ENCODE peak calls at places on chromosomes 2 and 18, in six cellular contexts. U, J, Y, I, S and H are unnamed samples.

GRCh38 chr2:66014450-66014849 is 420.5 kb upstream of the MEIS1 start:
- DNase-seq in U (no peak), S (no peak), Y (no peak), I (no peak), J (no peak), H (no peak)

GRCh38 chr18:3319399-3319798 is 57.5 kb downstream of the MYL12B start:
- DNase-seq in Y (no peak), S (no peak), J (no peak), U (no peak), I (no peak), H (no peak)

GRCh38 chr2:21500546-21500945 is 376.8 kb downstream of the TDRD15 start:
- DNase-seq in U (no peak), J (no peak), S (no peak), Y (no peak), I (no peak), H (no peak)

GRCh38 chr2:138716183-138716582 is 64.0 kb downstream of the NXPH2 start:
- DNase-seq in J (no peak), Y (no peak), S (no peak), I (no peak), U (no peak), H (no peak)

GRCh38 chr2:72828840-72829507 is 3.1 kb upstream of the EXOC6B start:
- DNase-seq in S (no peak), Y (no peak), J (no peak), I (no peak), U (no peak), H (no peak)

GRCh38 chr2:36371963-36372391 is 16.4 kb downstream of the CRIM1 start:
- DNase-seq in Y (no peak), S (no peak), I (no peak), U (no peak), J (no peak), H (no peak)

GRCh38 chr2:96136123-96136720 is 2.1 kb downstream of the ASTL start:
- DNase-seq in J (no peak), Y (no peak), S (no peak), I (no peak), U (no peak), H (no peak)

GRCh38 chr18:29849145-29849544 is 1193.4 kb downstream of the DSC3 start:
- DNase-seq in S (no peak), Y (no peak), J (no peak), U (no peak), I (no peak), H (no peak)

GRCh38 chr18:43571078-43571689 is 293.9 kb upstream of the SYT4 start:
- DNase-seq in I (no peak), S (peak), U (peak), Y (no peak), J (no peak), H (no peak)

GRCh38 chr2:214604861-214605260 is 194.0 kb downstream of the VWC2L start:
- DNase-seq in J (no peak), Y (no peak), I (no peak), U (no peak), S (no peak), H (no peak)

GRCh38 chr2:13652531-13653313 is 936.0 kb downstream of the TRIB2 start:
- DNase-seq in S (no peak), I (no peak), Y (no peak), U (no peak), J (no peak), H (no peak)

GRCh38 chr2:215149894-215150293 is 11.5 kb upstream of the ABCA12 start:
- DNase-seq in U (no peak), S (no peak), J (no peak), Y (no peak), I (no peak), H (no peak)

GRCh38 chr18:24631238-24632025 is 171.0 kb downstream of the HRH4 start:
- DNase-seq in J (no peak), S (peak), U (no peak), I (no peak), Y (no peak), H (no peak)

GRCh38 chr18:52888014-52888413 is 548.0 kb downstream of the DCC start:
- DNase-seq in J (no peak), U (no peak), Y (no peak), I (no peak), S (no peak), H (no peak)

GRCh38 chr2:118980022-118980421 is 38.0 kb downstream of the MARCO start:
- DNase-seq in I (no peak), U (no peak), S (no peak), Y (no peak), J (peak), H (no peak)

GRCh38 chr2:227370791-227371312 is 8.3 kb downstream of the TM4SF20 start:
- DNase-seq in U (no peak), Y (no peak), I (peak), S (peak), J (no peak), H (no peak)

GRCh38 chr18:61898576-61899205 is 5.9 kb upstream of the RNF152 start:
- DNase-seq in I (no peak), U (no peak), S (no peak), Y (no peak), J (no peak), H (no peak)

GRCh38 chr18:31954349-31954748 is 11.4 kb upstream of the TRAPPC8 start:
- DNase-seq in S (no peak), I (no peak), J (no peak), Y (no peak), U (no peak), H (no peak)

GRCh38 chr2:122238006-122238559 is 482.6 kb downstream of the TSN start:
- DNase-seq in U (no peak), Y (no peak), J (no peak), S (no peak), I (no peak), H (no peak)

GRCh38 chr2:191320881-191321280 is 75.7 kb downstream of the MYO1B start:
- DNase-seq in J (no peak), S (no peak), U (no peak), Y (no peak), I (no peak), H (no peak)

GRCh38 chr18:64717026-64717425 is 568.1 kb upstream of the LINC00305 start:
- DNase-seq in S (no peak), U (no peak), I (no peak), J (no peak), Y (no peak), H (no peak)

GRCh38 chr2:101030866-101031554 is 28.9 kb downstream of the RPL31 start:
- DNase-seq in J (no peak), I (peak), S (no peak), U (no peak), Y (no peak), H (no peak)

GRCh38 chr2:121184248-121184862 is 100.6 kb downstream of the TFCP2L1 start:
- DNase-seq in U (no peak), Y (no peak), I (no peak), S (no peak), J (peak), H (no peak)

GRCh38 chr18:78878335-78878734 is 101.3 kb upstream of the SALL3 start:
- DNase-seq in I (no peak), Y (no peak), J (no peak), U (no peak), S (no peak), H (no peak)

GRCh38 chr18:48771641-48772380 is 179.0 kb downstream of the SMAD7 start:
- DNase-seq in J (no peak), I (peak), U (no peak), Y (no peak), S (no peak), H (no peak)

GRCh38 chr18:48766487-48766886 is 184.3 kb downstream of the SMAD7 start:
- DNase-seq in J (no peak), I (no peak), S (no peak), U (no peak), Y (no peak), H (no peak)

GRCh38 chr18:48767090-48767670 is 183.6 kb downstream of the SMAD7 start:
- DNase-seq in J (no peak), I (peak), U (no peak), Y (no peak), S (no peak), H (no peak)

GRCh38 chr18:48770243-48770642 is 180.5 kb downstream of the SMAD7 start:
- DNase-seq in U (no peak), J (no peak), Y (no peak), S (no peak), I (no peak), H (no peak)

GRCh38 chr18:48769006-48769646 is 181.6 kb downstream of the SMAD7 start:
- DNase-seq in Y (no peak), U (no peak), J (no peak), S (no peak), I (no peak), H (no peak)
- H3K27ac ChIP-seq in Y (no peak), U (no peak), J (no peak), S (no peak), I (no peak), H (no peak)

GRCh38 chr2:238600506-238601432 is 174.0 kb downstream of the ASB1 start:
- DNase-seq in I (no peak), J (no peak), U (no peak), Y (no peak), S (no peak), H (no peak)

GRCh38 chr2:238603596-238603995 is 176.9 kb downstream of the ASB1 start:
- DNase-seq in Y (no peak), S (no peak), U (no peak), J (no peak), I (no peak), H (no peak)

GRCh38 chr2:238599549-238600505 is 173.1 kb downstream of the ASB1 start:
- DNase-seq in I (no peak), U (no peak), S (no peak), J (no peak), Y (no peak), H (no peak)

GRCh38 chr2:238601433-238602222 is 174.9 kb downstream of the ASB1 start:
- DNase-seq in U (no peak), I (peak), S (no peak), Y (no peak), J (no peak), H (no peak)

DNA sequence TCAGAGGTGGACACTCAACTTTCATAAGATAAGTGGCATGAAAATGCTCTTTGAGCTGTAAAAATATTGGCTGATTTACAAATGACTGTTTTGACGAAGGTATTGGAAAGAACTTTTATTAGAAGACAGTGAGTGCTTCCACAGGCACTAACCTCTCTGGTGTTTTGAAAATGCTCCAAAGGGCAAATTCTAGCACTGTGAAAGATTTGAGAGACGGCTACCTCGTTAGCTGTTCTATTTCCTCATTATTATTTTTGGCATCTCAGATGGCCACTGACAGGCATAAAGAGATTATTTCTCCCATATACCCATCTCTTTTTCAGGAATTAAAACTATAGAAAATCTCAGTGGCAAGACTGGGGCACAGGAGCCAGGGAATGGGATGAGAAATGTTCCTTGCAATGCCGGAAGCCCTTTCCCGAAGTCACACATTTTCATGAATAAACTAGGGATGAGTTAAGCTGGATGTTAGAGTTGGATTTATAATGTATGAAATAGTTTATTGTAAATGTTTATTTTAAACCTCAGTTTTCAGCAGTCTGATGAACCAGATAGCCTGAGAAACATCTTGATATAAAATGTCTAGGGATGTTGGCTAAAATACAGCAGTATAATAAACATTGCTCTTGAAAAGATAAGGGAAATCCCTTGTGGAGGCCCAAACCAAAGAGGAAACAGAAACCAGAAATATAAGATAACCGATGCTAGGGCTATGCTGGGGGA is 175.7 kb downstream of the ASB1 start:
- DNase-seq in I (no peak), Y (no peak), U (no peak), J (no peak), S (no peak), H (no peak)
- H3K27ac ChIP-seq in I (peak), Y (no peak), U (no peak), J (peak), S (no peak), H (no peak)

DNA sequence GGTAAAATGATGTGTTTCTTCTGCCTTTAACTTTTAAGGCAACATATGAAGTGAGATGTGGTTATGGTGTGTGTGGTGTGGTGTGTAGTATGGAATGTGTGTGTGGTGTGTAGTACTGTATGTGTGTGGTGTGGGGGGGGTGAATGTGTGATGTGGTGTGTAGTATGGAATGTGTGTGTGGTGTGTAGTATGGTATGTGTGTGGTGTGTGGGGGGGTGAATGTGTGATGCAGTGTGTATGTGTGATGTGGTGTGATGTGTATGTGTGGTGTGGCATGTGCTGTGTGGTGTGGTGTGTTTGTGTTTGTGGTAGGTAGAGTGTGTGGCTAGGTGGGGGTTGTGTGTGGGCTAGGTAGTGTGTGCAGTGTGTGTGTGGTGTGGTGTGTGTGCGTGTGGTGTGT is 17.2 kb upstream of the ARL4C start:
- DNase-seq in S (no peak), J (no peak), Y (no peak), U (no peak), I (no peak), H (no peak)
- H3K27ac ChIP-seq in S (no peak), J (no peak), Y (no peak), U (no peak), I (no peak), H (no peak)

GRCh38 chr18:58662118-58662517 is 9.1 kb upstream of the MALT1 start:
- DNase-seq in I (no peak), J (no peak), U (no peak), Y (no peak), S (no peak), H (no peak)
- H3K27ac ChIP-seq in I (no peak), J (no peak), U (no peak), Y (no peak), S (no peak), H (no peak)

DNA sequence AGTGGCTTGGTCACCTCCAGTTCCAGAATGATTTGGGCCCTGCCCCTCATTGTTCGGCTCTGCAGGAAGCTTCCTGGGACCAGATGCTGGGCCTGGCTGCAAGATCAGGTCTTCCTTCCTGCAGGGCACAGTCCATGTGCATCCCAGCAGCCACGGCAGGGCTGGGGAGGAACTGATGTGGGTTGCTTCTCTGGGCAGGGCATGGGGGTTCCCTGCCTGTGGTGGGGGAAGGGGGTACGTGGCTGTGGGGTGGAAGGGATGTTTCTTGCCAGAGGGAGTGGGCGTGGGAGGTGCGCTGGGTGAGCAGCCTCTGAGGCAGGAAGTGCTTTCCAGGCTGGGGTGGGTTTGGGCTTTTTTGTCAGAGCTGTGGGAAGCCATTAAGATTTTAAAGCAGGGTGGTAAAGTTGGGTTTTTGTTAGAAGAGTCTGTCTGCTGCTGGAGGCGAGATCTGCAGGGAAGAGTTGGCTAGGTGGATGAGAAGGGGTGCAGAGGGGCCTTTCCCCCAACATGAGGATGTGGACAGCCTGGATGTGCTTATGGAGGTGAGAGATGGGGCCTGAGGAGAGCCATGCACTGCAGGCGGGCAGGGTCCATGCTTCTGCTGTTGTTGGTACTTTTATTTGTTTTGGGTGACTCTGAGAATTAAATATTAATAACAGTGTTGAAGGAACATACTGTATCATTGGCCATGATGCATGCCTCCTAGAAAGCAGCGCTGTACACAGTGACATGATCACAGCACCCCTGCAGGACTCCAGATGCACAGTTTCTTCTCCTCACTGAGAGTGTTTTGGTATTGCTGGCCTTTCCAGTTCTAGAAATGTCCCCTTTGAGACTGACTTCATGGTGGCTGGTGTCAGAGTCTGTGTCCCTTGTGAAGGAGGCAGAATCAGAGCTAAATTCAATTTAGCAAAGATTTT is 45.3 kb downstream of the DGKD start:
- DNase-seq in S (no peak), Y (no peak), I (no peak), U (peak), J (peak), H (no peak)
- H3K27ac ChIP-seq in S (no peak), Y (no peak), I (no peak), U (no peak), J (no peak), H (no peak)

GRCh38 chr2:161076936-161077335 is 83.3 kb upstream of the TANK start:
- DNase-seq in U (no peak), J (no peak), Y (no peak), I (no peak), S (no peak), H (no peak)
- H3K27ac ChIP-seq in U (no peak), J (peak), Y (peak), I (peak), S (no peak), H (no peak)

GRCh38 chr2:130390460-130391057 is 34.7 kb downstream of the PTPN18 start:
- DNase-seq in Y (no peak), U (no peak), I (peak), S (peak), J (no peak), H (no peak)

GRCh38 chr2:130393318-130393910 is 37.6 kb downstream of the PTPN18 start:
- DNase-seq in Y (no peak), S (no peak), I (no peak), U (no peak), J (no peak), H (no peak)

GRCh38 chr2:130391058-130391871 is 35.4 kb downstream of the PTPN18 start:
- DNase-seq in S (peak), J (no peak), I (peak), Y (peak), U (peak), H (peak)

GRCh38 chr2:130389783-130390182 is 33.9 kb downstream of the PTPN18 start:
- DNase-seq in U (no peak), I (no peak), S (no peak), J (no peak), Y (no peak), H (no peak)

DNA sequence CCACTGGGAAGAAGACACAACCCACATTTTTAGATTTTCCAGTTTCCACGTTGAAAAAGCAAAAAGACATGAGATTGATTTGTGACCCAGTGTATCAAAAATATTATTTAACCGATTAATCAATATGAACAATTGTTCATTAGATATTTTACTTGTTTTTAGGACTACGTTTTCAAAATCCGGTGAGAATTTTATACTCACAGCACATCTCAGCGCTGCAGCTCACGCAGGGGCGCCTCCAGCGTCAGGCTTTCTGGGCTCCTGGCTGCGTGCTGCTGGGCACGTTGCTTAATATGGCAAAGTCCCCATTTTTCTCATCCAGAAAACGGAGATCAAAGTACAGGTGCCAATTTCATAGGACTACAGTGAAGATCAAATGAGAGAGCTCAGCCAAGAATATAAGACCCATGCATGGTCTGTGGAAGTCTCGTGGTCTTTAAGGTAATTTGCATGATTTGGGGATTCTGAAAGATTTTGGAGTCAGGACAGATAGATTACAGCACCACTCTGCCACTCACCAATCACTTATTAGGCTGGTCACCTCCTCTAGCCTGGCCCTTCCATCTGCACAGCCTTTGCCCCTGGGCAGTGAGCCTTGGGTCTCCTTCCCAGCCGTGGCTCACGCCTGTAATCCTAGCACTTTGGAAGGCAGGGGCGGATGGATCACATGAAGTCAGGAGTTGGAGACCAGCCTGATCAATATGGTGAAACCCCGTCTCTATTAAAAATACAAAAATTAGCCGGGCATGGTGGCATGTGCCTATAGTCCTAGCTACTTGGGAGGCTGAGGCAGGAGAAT is 36.2 kb downstream of the PTPN18 start:
- DNase-seq in Y (no peak), S (no peak), J (peak), U (no peak), I (no peak), H (no peak)
- H3K27ac ChIP-seq in Y (no peak), S (peak), J (peak), U (peak), I (peak), H (peak)

DNA sequence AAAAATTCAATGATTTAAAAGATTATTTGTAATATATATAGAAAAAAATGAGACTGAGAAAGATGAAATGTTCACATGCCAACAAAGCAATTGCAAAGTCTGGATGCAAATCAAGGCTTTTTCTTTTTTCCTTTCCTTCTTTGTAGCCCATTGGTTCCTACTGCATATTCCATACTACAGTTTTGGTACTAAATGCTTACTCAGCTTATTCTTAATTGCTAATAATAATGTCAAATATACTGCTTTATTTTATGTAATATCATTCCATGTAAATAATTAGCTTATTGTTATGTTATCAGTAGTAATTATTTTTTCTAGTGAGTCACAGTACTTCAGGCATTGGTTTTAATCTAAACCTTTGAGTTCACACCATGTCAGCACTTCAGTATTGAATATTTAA is 407.4 kb upstream of the LRRTM1 start:
- DNase-seq in J (no peak), Y (no peak), I (no peak), S (no peak), U (no peak), H (no peak)
- H3K27ac ChIP-seq in J (no peak), Y (no peak), I (no peak), S (no peak), U (no peak), H (no peak)

GRCh38 chr2:30232801-30233130 is 1.4 kb downstream of the LBH start:
- DNase-seq in S (no peak), J (peak), U (peak), Y (no peak), I (no peak), H (no peak)
- H3K27ac ChIP-seq in S (peak), J (peak), U (peak), Y (peak), I (peak), H (no peak)